ENCODE peak calls at places on chromosomes 7 and 10, in five cellular contexts. I is CD8-positive, alpha-beta memory T cell; V is lung; B is psoas muscle; Y is thoracic aorta. D is an unnamed sample.

GRCh38 chr7:88169717-88170320 is 50.0 kb downstream of the SRI start:
- DNase-seq in B (no peak), V (no peak), I (no peak), Y (no peak), D (no peak)

GRCh38 chr7:767941-768729 is 41.1 kb upstream of the PRKAR1B start:
- DNase-seq in B (peak; percentile 60), Y (no peak), I (no peak), V (no peak), D (no peak)

GRCh38 chr7:84701524-84702306 is 485.1 kb downstream of the SEMA3D start:
- DNase-seq in B (no peak), I (no peak), V (no peak), Y (no peak), D (peak; percentile 37)

GRCh38 chr10:12638103-12638502 is 288.8 kb downstream of the CAMK1D start:
- DNase-seq in Y (no peak), V (no peak), B (no peak), I (no peak), D (peak; percentile 63)

GRCh38 chr10:24156686-24157085 is 52.3 kb upstream of the KIAA1217 start:
- DNase-seq in V (no peak), Y (no peak), I (no peak), B (no peak), D (no peak)

GRCh38 chr7:128940494-128941322 is 3.0 kb downstream of the IRF5 start:
- DNase-seq in V (peak; percentile 70), I (no peak), Y (no peak), B (peak; percentile 60), D (no peak)

GRCh38 chr7:155916926-155917655 is 104.8 kb upstream of the SHH start:
- DNase-seq in B (no peak), V (no peak), Y (no peak), I (no peak), D (no peak)

GRCh38 chr7:12524794-12525386 is 45.6 kb upstream of the SCIN start:
- DNase-seq in B (no peak), I (peak; percentile 9), Y (no peak), V (no peak), D (peak; percentile 31)

GRCh38 chr7:123784263-123784662 is 35.5 kb upstream of the WASL start:
- DNase-seq in Y (no peak), B (no peak), I (no peak), V (no peak), D (no peak)

GRCh38 chr7:141663081-141663510 is 38.9 kb downstream of the DENND11 start:
- DNase-seq in I (no peak), Y (no peak), B (no peak), V (peak; percentile 48), D (no peak)

GRCh38 chr7:151798851-151799428 is 78.0 kb downstream of the PRKAG2 start:
- DNase-seq in Y (no peak), I (no peak), V (no peak), B (no peak), D (no peak)

GRCh38 chr10:72333111-72334012 is 21.4 kb downstream of the DNAJB12 start:
- DNase-seq in B (no peak), I (no peak), Y (no peak), V (no peak), D (no peak)

GRCh38 chr10:100510533-100511308 is 8.9 kb downstream of the SEC31B start:
- DNase-seq in I (peak; percentile 89), Y (no peak), B (no peak), V (no peak), D (no peak)

GRCh38 chr10:11608159-11608966 is 3.1 kb downstream of the USP6NL start:
- DNase-seq in I (no peak), B (no peak), Y (no peak), V (no peak), D (no peak)

GRCh38 chr7:124031919-124032318 is 948 bp downstream of the TMEM229A start:
- DNase-seq in B (no peak), I (no peak), V (no peak), Y (no peak), D (no peak)

GRCh38 chr7:12670071-12670729 is 17.2 kb upstream of the ARL4A start:
- DNase-seq in I (no peak), B (no peak), Y (no peak), V (no peak), D (no peak)

GRCh38 chr10:15748137-15748536 is 28.4 kb upstream of the ITGA8 start:
- DNase-seq in I (no peak), B (no peak), V (no peak), Y (no peak), D (no peak)

GRCh38 chr7:70042533-70042932 is 444.3 kb downstream of the AUTS2 start:
- DNase-seq in V (no peak), Y (no peak), I (no peak), B (no peak), D (no peak)

GRCh38 chr7:112907658-112908057 is 117.5 kb upstream of the TMEM168 start:
- DNase-seq in I (no peak), B (no peak), Y (no peak), V (no peak), D (no peak)

GRCh38 chr10:25016349-25017246 is at the start of gene THNSL1:
- DNase-seq in V (peak; percentile 97), Y (peak; percentile 96), B (peak; percentile 99), I (peak; percentile 96), D (peak; percentile 97)

GRCh38 chr7:29424984-29425309 is 138.7 kb upstream of the PRR15 start:
- DNase-seq in B (no peak), Y (no peak), V (no peak), I (no peak), D (no peak)

GRCh38 chr7:87598234-87599009 is 2.3 kb downstream of the ABCB1 start:
- DNase-seq in I (peak; percentile 11), B (no peak), Y (no peak), V (no peak), D (no peak)

GRCh38 chr10:111836586-111836985 is 347.0 kb downstream of the GPAM start:
- DNase-seq in Y (no peak), B (no peak), V (no peak), I (no peak), D (no peak)

GRCh38 chr7:88789480-88790064 is 6.0 kb downstream of the TEX47 start:
- DNase-seq in I (peak; percentile 7), Y (no peak), V (no peak), B (no peak), D (no peak)

GRCh38 chr7:137386966-137387365 is 43.4 kb upstream of the PTN start:
- DNase-seq in B (no peak), Y (no peak), I (no peak), V (no peak), D (no peak)

GRCh38 chr7:151711906-151712771 is 164.8 kb downstream of the PRKAG2 start:
- DNase-seq in Y (no peak), B (no peak), I (no peak), V (no peak), D (no peak)

GRCh38 chr7:105399043-105399725 is 10.5 kb upstream of the SRPK2 start:
- DNase-seq in I (no peak), V (no peak), Y (no peak), B (no peak), D (peak; percentile 21)

GRCh38 chr7:25781704-25782103 is 370.3 kb upstream of the NFE2L3 start:
- DNase-seq in V (no peak), Y (no peak), I (no peak), B (no peak), D (no peak)

GRCh38 chr10:66931340-66931948 is 5.6 kb downstream of the LRRTM3 start:
- DNase-seq in B (no peak), I (no peak), Y (no peak), V (no peak), D (peak; percentile 35)

GRCh38 chr7:157844611-157845010 is 507.8 kb downstream of the DNAJB6 start:
- DNase-seq in Y (no peak), V (no peak), I (no peak), B (no peak), D (no peak)
- H3K4me3 ChIP-seq in Y (no peak overlapping the region), V (no peak overlapping the region), I (no peak overlapping the region), B (no peak overlapping the region), D (no peak overlapping the region)

GRCh38 chr7:37495574-37496184 is 47.0 kb upstream of the ELMO1 start:
- DNase-seq in B (no peak), Y (no peak), V (no peak), I (peak; percentile 32), D (peak; percentile 1)

GRCh38 chr7:37491919-37492694 is 43.4 kb upstream of the ELMO1 start:
- DNase-seq in B (no peak), Y (no peak), V (no peak), I (no peak), D (no peak)

GRCh38 chr7:37494940-37495339 is 46.3 kb upstream of the ELMO1 start:
- DNase-seq in V (no peak), B (no peak), I (no peak), Y (no peak), D (no peak)

GRCh38 chr7:37493123-37493522 is 44.5 kb upstream of the ELMO1 start:
- DNase-seq in B (no peak), I (no peak), Y (no peak), V (no peak), D (no peak)

DNA sequence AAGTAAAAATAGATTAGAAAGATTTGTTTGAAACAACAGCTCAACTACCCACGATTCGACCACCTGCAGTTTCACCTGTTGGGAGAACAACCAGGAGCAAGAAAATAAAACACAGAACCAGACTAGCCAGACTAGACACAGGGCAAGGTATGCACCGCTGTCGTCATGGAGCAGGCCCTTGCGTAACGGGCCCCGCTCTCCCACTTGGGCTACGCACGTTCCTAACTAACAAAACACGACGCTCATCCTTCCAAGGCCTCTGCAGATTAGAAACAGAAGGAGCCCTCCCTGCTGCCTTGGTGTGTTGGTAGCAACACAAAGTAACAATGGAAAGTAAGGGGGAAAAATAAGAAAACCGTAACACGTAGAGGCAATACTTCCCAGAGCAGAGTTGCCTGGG is 45.1 kb upstream of the ELMO1 start:
- DNase-seq in V (no peak), I (no peak), Y (no peak), B (no peak), D (no peak)
- H3K4me3 ChIP-seq in V (no peak overlapping the region), I (no peak overlapping the region), Y (no peak overlapping the region), B (no peak overlapping the region), D (no peak overlapping the region)

GRCh38 chr10:29106287-29106686 is 182.6 kb upstream of the LYZL1 start:
- DNase-seq in V (no peak), B (no peak), Y (no peak), I (no peak), D (no peak)

GRCh38 chr10:29107866-29108498 is 180.9 kb upstream of the LYZL1 start:
- DNase-seq in I (no peak), V (no peak), Y (no peak), B (no peak), D (no peak)

GRCh38 chr10:29104661-29105369 is 184.1 kb upstream of the LYZL1 start:
- DNase-seq in B (no peak), Y (no peak), V (no peak), I (no peak), D (no peak)

GRCh38 chr10:29102636-29103035 is 186.2 kb upstream of the LYZL1 start:
- DNase-seq in Y (no peak), B (no peak), V (no peak), I (no peak), D (no peak)

GRCh38 chr10:29105516-29106215 is 183.2 kb upstream of the LYZL1 start:
- DNase-seq in V (no peak), Y (no peak), B (no peak), I (no peak), D (no peak)
- H3K4me3 ChIP-seq in V (no peak overlapping the region), Y (no peak overlapping the region), B (no peak overlapping the region), I (no peak overlapping the region), D (no peak overlapping the region)

DNA sequence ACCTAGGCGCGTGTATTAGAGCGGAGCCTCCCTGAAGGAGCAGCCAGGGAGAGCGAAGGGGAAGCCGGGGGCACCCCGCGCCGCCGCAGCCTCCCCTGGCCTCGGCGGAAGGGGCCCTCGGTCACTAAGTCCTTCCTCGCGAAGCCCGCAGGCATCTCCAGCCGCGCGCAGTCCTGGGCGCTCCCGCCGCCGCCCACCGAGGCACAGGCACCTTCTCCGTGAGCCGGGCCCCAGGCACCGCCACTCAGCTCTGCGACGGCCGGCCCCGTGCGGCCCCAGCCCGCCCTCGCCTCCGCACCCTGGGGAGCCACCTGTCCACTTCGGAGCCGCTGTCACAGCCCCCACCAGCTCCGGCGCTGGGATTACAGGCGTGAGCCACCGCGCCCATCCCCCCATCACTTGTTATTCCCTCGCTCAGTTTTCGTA is 80.8 kb downstream of the ZNF467 start:
- DNase-seq in I (no peak), V (no peak), Y (no peak), B (no peak), D (no peak)
- H3K4me3 ChIP-seq in I (no peak overlapping the region), V (no peak overlapping the region), Y (no peak overlapping the region), B (peak overlapping the region; percentile 43), D (peak overlapping the region; percentile 9)

D was measured in HFF-Myc.